ENCODE peak calls at places on chromosome 1, in seven cellular contexts. One of them, this sample, is unnamed.

GRCh38 chr1:176033879-176034278 is 173.2 kb downstream of the COP1 start:
- DNase-seq in hepatocyte: no peak
- DNase-seq in GM23338: no peak
- DNase-seq in MM.1S: no peak
- DNase-seq in neural progenitor cell: no peak
- DNase-seq in GM23248: peak; percentile 36
- DNase-seq in HCT116: no peak
- DNase-seq in this sample: peak; percentile 55

GRCh38 chr1:90840323-90840722 is 123.2 kb upstream of the BARHL2 start:
- DNase-seq in HCT116: no peak
- DNase-seq in GM23248: no peak
- DNase-seq in hepatocyte: no peak
- DNase-seq in GM23338: no peak
- DNase-seq in neural progenitor cell: no peak
- DNase-seq in MM.1S: no peak
- DNase-seq in this sample: no peak

GRCh38 chr1:105459759-105460158 is 1596.7 kb upstream of the PRMT6 start:
- DNase-seq in neural progenitor cell: no peak
- DNase-seq in hepatocyte: no peak
- DNase-seq in GM23338: no peak
- DNase-seq in GM23248: no peak
- DNase-seq in HCT116: no peak
- DNase-seq in MM.1S: no peak
- DNase-seq in this sample: no peak

GRCh38 chr1:1347663-1348419 is 1.4 kb downstream of the DVL1 start:
- DNase-seq in hepatocyte: peak; percentile 71
- DNase-seq in HCT116: peak; percentile 54
- DNase-seq in MM.1S: no peak
- DNase-seq in GM23338: no peak
- DNase-seq in GM23248: peak; percentile 66
- DNase-seq in neural progenitor cell: peak; percentile 81
- DNase-seq in this sample: peak; percentile 79

GRCh38 chr1:54327386-54328116 is 78.6 kb downstream of the SSBP3 start:
- DNase-seq in GM23248: peak; percentile 69
- DNase-seq in neural progenitor cell: no peak
- DNase-seq in MM.1S: no peak
- DNase-seq in HCT116: no peak
- DNase-seq in GM23338: no peak
- DNase-seq in hepatocyte: no peak
- DNase-seq in this sample: no peak

GRCh38 chr1:231059566-231060193 is 19.6 kb upstream of the FAM89A start:
- DNase-seq in GM23338: no peak
- DNase-seq in HCT116: no peak
- DNase-seq in GM23248: peak; percentile 20
- DNase-seq in MM.1S: no peak
- DNase-seq in hepatocyte: no peak
- DNase-seq in neural progenitor cell: no peak
- DNase-seq in this sample: peak; percentile 67

GRCh38 chr1:2230781-2231666 is 2.9 kb downstream of the SKI start:
- DNase-seq in hepatocyte: no peak
- DNase-seq in neural progenitor cell: no peak
- DNase-seq in GM23248: peak; percentile 58
- DNase-seq in HCT116: no peak
- DNase-seq in GM23338: peak; percentile 20
- DNase-seq in MM.1S: no peak
- DNase-seq in this sample: peak; percentile 60

GRCh38 chr1:33410091-33410701 is 20.7 kb downstream of the PHC2 start:
- DNase-seq in GM23338: peak; percentile 32
- DNase-seq in HCT116: no peak
- DNase-seq in GM23248: peak; percentile 93
- DNase-seq in neural progenitor cell: peak; percentile 86
- DNase-seq in hepatocyte: no peak
- DNase-seq in MM.1S: no peak
- DNase-seq in this sample: peak; percentile 43

GRCh38 chr1:156858959-156859522 is at the start of gene INSRR:
- DNase-seq in GM23248: peak; percentile 32
- DNase-seq in HCT116: no peak
- DNase-seq in neural progenitor cell: peak; percentile 61
- DNase-seq in hepatocyte: no peak
- DNase-seq in GM23338: peak; percentile 62
- DNase-seq in MM.1S: no peak
- DNase-seq in this sample: no peak

GRCh38 chr1:20767271-20767670 is 19.8 kb downstream of the HP1BP3 start:
- DNase-seq in neural progenitor cell: no peak
- DNase-seq in HCT116: no peak
- DNase-seq in GM23338: no peak
- DNase-seq in GM23248: no peak
- DNase-seq in hepatocyte: no peak
- DNase-seq in MM.1S: no peak
- DNase-seq in this sample: no peak

GRCh38 chr1:43274125-43274803 is 4.5 kb downstream of the TMEM125 start:
- DNase-seq in hepatocyte: no peak
- DNase-seq in GM23338: peak; percentile 33
- DNase-seq in GM23248: peak; percentile 54
- DNase-seq in HCT116: no peak
- DNase-seq in MM.1S: peak; percentile 18
- DNase-seq in neural progenitor cell: no peak
- DNase-seq in this sample: peak; percentile 50

GRCh38 chr1:30035522-30036228 is 687.7 kb downstream of the MATN1 start:
- DNase-seq in GM23248: no peak
- DNase-seq in MM.1S: no peak
- DNase-seq in HCT116: no peak
- DNase-seq in neural progenitor cell: no peak
- DNase-seq in hepatocyte: no peak
- DNase-seq in GM23338: no peak
- DNase-seq in this sample: no peak

DNA sequence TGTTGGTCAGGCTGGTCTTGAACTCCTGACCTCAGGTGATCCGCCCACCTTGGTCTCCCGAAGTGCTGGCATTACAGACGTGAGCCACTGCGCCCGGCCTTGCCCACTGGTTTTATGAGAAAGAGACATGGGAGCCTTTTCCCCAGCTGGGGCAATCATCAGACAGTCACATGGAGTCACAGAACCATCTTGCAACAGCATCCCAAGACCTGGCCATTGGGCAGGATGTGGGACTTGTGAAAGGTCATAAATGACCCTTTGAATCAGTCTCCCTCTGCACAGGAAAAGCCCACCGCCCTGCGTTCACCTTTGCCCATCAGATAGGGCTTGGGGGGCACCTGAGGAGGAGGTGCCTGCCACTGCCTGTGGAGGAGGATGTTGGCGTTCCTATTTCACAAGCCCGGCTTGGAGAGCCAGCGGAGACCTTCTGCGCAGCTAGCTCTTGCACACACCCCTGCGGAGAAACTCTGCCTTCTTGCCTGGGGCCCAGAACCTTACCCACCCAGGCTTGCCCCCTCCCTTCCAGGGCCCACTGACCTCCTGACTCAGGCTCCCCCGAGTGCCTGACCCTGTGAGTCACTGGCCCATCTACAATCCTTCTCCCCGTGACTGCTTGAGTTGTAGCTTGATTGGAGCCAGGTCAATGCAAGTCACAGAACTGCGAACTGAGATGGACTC is 3.6 kb downstream of the HES2 start:
- DNase-seq in GM23248: no peak
- DNase-seq in neural progenitor cell: peak; percentile 1
- DNase-seq in GM23338: no peak
- DNase-seq in MM.1S: no peak
- DNase-seq in HCT116: no peak
- DNase-seq in hepatocyte: no peak
- DNase-seq in this sample: no peak
- TF ChIP-seq EZH2 in GM23248: no peak
- TF ChIP-seq EZH2 in neural progenitor cell: no peak
- TF ChIP-seq EZH2 in GM23338: no peak
- TF ChIP-seq EZH2 in MM.1S: no peak
- TF ChIP-seq EZH2 in HCT116: no peak
- TF ChIP-seq EZH2 in hepatocyte: no peak
- TF ChIP-seq EZH2 in this sample: no peak

GRCh38 chr1:212157252-212157651 is 121.7 kb downstream of the DTL start:
- DNase-seq in GM23338: no peak
- DNase-seq in hepatocyte: no peak
- DNase-seq in neural progenitor cell: no peak
- DNase-seq in MM.1S: no peak
- DNase-seq in GM23248: no peak
- DNase-seq in HCT116: no peak
- DNase-seq in this sample: peak; percentile 64
- TF ChIP-seq EZH2phosphoT487 in GM23338: no peak
- TF ChIP-seq EZH2phosphoT487 in hepatocyte: no peak
- TF ChIP-seq EZH2phosphoT487 in neural progenitor cell: no peak
- TF ChIP-seq EZH2phosphoT487 in MM.1S: no peak
- TF ChIP-seq EZH2phosphoT487 in GM23248: no peak
- TF ChIP-seq EZH2phosphoT487 in HCT116: no peak
- TF ChIP-seq EZH2phosphoT487 in this sample: no peak

GRCh38 chr1:10980841-10981727 is 31.4 kb upstream of the TARDBP start:
- DNase-seq in GM23338: no peak
- DNase-seq in HCT116: no peak
- DNase-seq in hepatocyte: no peak
- DNase-seq in neural progenitor cell: peak; percentile 89
- DNase-seq in GM23248: peak; percentile 72
- DNase-seq in MM.1S: no peak
- DNase-seq in this sample: no peak
- H3K4me2 ChIP-seq in GM23338: peak overlapping the region; percentile 68
- H3K4me2 ChIP-seq in HCT116: no peak overlapping the region
- H3K4me2 ChIP-seq in hepatocyte: peak overlapping the region; percentile 66
- H3K4me2 ChIP-seq in neural progenitor cell: peak overlapping the region; percentile 72
- H3K4me2 ChIP-seq in GM23248: peak overlapping the region; percentile 56
- H3K4me2 ChIP-seq in MM.1S: peak overlapping the region; percentile 7
- H3K4me2 ChIP-seq in this sample: peak overlapping the region; percentile 79

GRCh38 chr1:205568469-205569361 is 63.1 kb downstream of the ELK4 start:
- DNase-seq in HCT116: no peak
- DNase-seq in MM.1S: no peak
- DNase-seq in hepatocyte: peak; percentile 48
- DNase-seq in GM23248: peak; percentile 46
- DNase-seq in GM23338: peak; percentile 37
- DNase-seq in neural progenitor cell: peak; percentile 42
- DNase-seq in this sample: peak; percentile 50

GRCh38 chr1:205567716-205568115 is 63.2 kb downstream of the CDK18 start:
- DNase-seq in MM.1S: no peak
- DNase-seq in hepatocyte: no peak
- DNase-seq in GM23338: peak; percentile 24
- DNase-seq in HCT116: no peak
- DNase-seq in neural progenitor cell: no peak
- DNase-seq in GM23248: no peak
- DNase-seq in this sample: no peak

GRCh38 chr1:205570173-205570501 is 61.7 kb downstream of the ELK4 start:
- DNase-seq in MM.1S: no peak
- DNase-seq in hepatocyte: no peak
- DNase-seq in neural progenitor cell: no peak
- DNase-seq in HCT116: no peak
- DNase-seq in GM23338: no peak
- DNase-seq in GM23248: no peak
- DNase-seq in this sample: no peak

GRCh38 chr1:205569411-205570172 is 62.2 kb downstream of the ELK4 start:
- DNase-seq in HCT116: no peak
- DNase-seq in MM.1S: no peak
- DNase-seq in GM23248: no peak
- DNase-seq in hepatocyte: no peak
- DNase-seq in neural progenitor cell: no peak
- DNase-seq in GM23338: peak; percentile 9
- DNase-seq in this sample: peak; percentile 41

DNA sequence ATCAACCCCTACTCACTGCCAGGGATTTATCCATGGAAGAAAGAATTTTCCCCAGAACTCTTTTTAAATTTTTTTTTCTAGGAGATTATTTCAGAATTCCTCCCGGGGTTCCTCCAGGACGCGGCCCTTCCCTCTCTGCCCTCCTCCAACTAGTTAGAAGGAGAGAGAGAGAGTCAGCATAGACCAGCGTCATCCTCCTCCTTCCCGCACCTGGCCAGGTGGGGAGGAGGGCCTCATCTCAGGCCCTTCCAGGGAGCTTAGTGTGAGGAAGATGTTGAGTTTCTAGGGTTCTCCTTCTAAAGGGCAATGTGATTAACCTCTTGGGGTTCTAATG is 63.6 kb downstream of the CDK18 start:
- DNase-seq in HCT116: no peak
- DNase-seq in GM23338: peak; percentile 35
- DNase-seq in hepatocyte: no peak
- DNase-seq in MM.1S: no peak
- DNase-seq in neural progenitor cell: no peak
- DNase-seq in GM23248: no peak
- DNase-seq in this sample: no peak
- TF ChIP-seq EZH2 in HCT116: no peak
- TF ChIP-seq EZH2 in GM23338: no peak
- TF ChIP-seq EZH2 in hepatocyte: no peak
- TF ChIP-seq EZH2 in MM.1S: no peak
- TF ChIP-seq EZH2 in neural progenitor cell: no peak
- TF ChIP-seq EZH2 in GM23248: no peak
- TF ChIP-seq EZH2 in this sample: no peak

This sample was measured in PC-3.